ENCODE peak calls at places on chromosomes 2 and 18, in five cellular contexts. One of them, this sample, is unnamed.

GRCh38 chr2:143936758-143937562 is 583.0 kb downstream of the ZEB2 start:
- DNase-seq in HepG2: no peak
- DNase-seq in A549: peak
- DNase-seq in K562: no peak
- DNase-seq in endothelial cell of umbilical vein: peak
- DNase-seq in this sample: peak

GRCh38 chr2:156437272-156437671 is 1.1 kb downstream of the GPD2 start:
- DNase-seq in HepG2: no peak
- DNase-seq in A549: peak
- DNase-seq in K562: no peak
- DNase-seq in endothelial cell of umbilical vein: no peak
- DNase-seq in this sample: peak

GRCh38 chr18:58955738-58956137 is 91.1 kb downstream of the ZNF532 start:
- DNase-seq in HepG2: no peak
- DNase-seq in A549: no peak
- DNase-seq in K562: no peak
- DNase-seq in endothelial cell of umbilical vein: no peak
- DNase-seq in this sample: no peak

GRCh38 chr2:114661926-114662670 is 219.7 kb downstream of the DPP10 start:
- DNase-seq in HepG2: no peak
- DNase-seq in A549: peak
- DNase-seq in K562: no peak
- DNase-seq in endothelial cell of umbilical vein: no peak
- DNase-seq in this sample: no peak

GRCh38 chr2:85729825-85730510 is 23.8 kb upstream of the ATOH8 start:
- DNase-seq in HepG2: no peak
- DNase-seq in A549: no peak
- DNase-seq in K562: no peak
- DNase-seq in endothelial cell of umbilical vein: no peak
- DNase-seq in this sample: no peak

GRCh38 chr2:197191177-197191947 is 119.2 kb downstream of the ANKRD44 start:
- DNase-seq in HepG2: peak
- DNase-seq in A549: peak
- DNase-seq in K562: peak
- DNase-seq in endothelial cell of umbilical vein: peak
- DNase-seq in this sample: peak

GRCh38 chr2:184945306-184945705 is 347.0 kb downstream of the ZNF804A start:
- DNase-seq in HepG2: no peak
- DNase-seq in A549: no peak
- DNase-seq in K562: no peak
- DNase-seq in endothelial cell of umbilical vein: no peak
- DNase-seq in this sample: no peak

GRCh38 chr2:190871539-190871938 is 9.1 kb upstream of the GLS start:
- DNase-seq in HepG2: no peak
- DNase-seq in A549: no peak
- DNase-seq in K562: no peak
- DNase-seq in endothelial cell of umbilical vein: no peak
- DNase-seq in this sample: peak

GRCh38 chr2:25201265-25201664 is 32.9 kb upstream of the POMC start:
- DNase-seq in HepG2: no peak
- DNase-seq in A549: peak
- DNase-seq in K562: peak
- DNase-seq in endothelial cell of umbilical vein: no peak
- DNase-seq in this sample: no peak

GRCh38 chr18:47632970-47633635 is 297.4 kb downstream of the SMAD2 start:
- DNase-seq in HepG2: no peak
- DNase-seq in A549: no peak
- DNase-seq in K562: no peak
- DNase-seq in endothelial cell of umbilical vein: no peak
- DNase-seq in this sample: no peak

GRCh38 chr2:167289651-167290410 is 401.6 kb downstream of the XIRP2 start:
- DNase-seq in HepG2: no peak
- DNase-seq in A549: no peak
- DNase-seq in K562: no peak
- DNase-seq in endothelial cell of umbilical vein: no peak
- DNase-seq in this sample: no peak

GRCh38 chr18:36440614-36441013 is 143.1 kb downstream of the FHOD3 start:
- DNase-seq in HepG2: no peak
- DNase-seq in A549: no peak
- DNase-seq in K562: no peak
- DNase-seq in endothelial cell of umbilical vein: no peak
- DNase-seq in this sample: no peak

GRCh38 chr2:118044849-118045248 is 31.0 kb upstream of the CCDC93 start:
- DNase-seq in HepG2: no peak
- DNase-seq in A549: no peak
- DNase-seq in K562: no peak
- DNase-seq in endothelial cell of umbilical vein: no peak
- DNase-seq in this sample: no peak

GRCh38 chr2:118047273-118047898 is 33.5 kb upstream of the CCDC93 start:
- DNase-seq in HepG2: no peak
- DNase-seq in A549: peak
- DNase-seq in K562: no peak
- DNase-seq in endothelial cell of umbilical vein: peak
- DNase-seq in this sample: no peak

GRCh38 chr2:118044103-118044716 is 30.3 kb upstream of the CCDC93 start:
- DNase-seq in HepG2: no peak
- DNase-seq in A549: no peak
- DNase-seq in K562: no peak
- DNase-seq in endothelial cell of umbilical vein: no peak
- DNase-seq in this sample: no peak

GRCh38 chr2:118048396-118048795 is 34.5 kb upstream of the CCDC93 start:
- DNase-seq in HepG2: no peak
- DNase-seq in A549: no peak
- DNase-seq in K562: no peak
- DNase-seq in endothelial cell of umbilical vein: no peak
- DNase-seq in this sample: no peak

GRCh38 chr2:118046628-118047210 is 32.8 kb upstream of the CCDC93 start:
- DNase-seq in HepG2: peak
- DNase-seq in A549: peak
- DNase-seq in K562: no peak
- DNase-seq in endothelial cell of umbilical vein: peak
- DNase-seq in this sample: peak
- TF ChIP-seq MYC in HepG2: no peak
- TF ChIP-seq MYC in A549: no peak
- TF ChIP-seq MYC in K562: no peak
- TF ChIP-seq MYC in endothelial cell of umbilical vein: no peak
- TF ChIP-seq MYC in this sample: no peak

DNA sequence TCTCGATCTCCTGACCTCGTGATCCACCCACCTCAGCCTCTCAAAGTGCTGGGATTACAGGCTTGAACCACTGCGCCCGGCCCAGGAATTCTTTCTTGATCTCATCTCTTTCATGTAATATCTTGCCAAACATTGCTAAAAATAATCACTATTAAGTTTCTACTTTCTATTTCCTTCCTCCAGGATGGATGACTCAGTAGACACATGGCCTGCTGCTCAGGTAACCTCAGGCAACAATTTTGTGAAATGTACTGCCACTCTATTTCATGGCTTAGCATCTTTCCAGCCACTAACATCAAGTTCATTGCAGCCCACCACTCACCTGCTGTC is 11.1 kb upstream of the SUMO1 start:
- DNase-seq in HepG2: no peak
- DNase-seq in A549: no peak
- DNase-seq in K562: no peak
- DNase-seq in endothelial cell of umbilical vein: peak
- DNase-seq in this sample: no peak
- H3K4me3 ChIP-seq in HepG2: no peak
- H3K4me3 ChIP-seq in A549: no peak
- H3K4me3 ChIP-seq in K562: no peak
- H3K4me3 ChIP-seq in endothelial cell of umbilical vein: no peak
- H3K4me3 ChIP-seq in this sample: no peak

GRCh38 chr2:54709341-54709809 is 14.1 kb upstream of the EML6 start:
- DNase-seq in HepG2: no peak
- DNase-seq in A549: no peak
- DNase-seq in K562: no peak
- DNase-seq in endothelial cell of umbilical vein: peak
- DNase-seq in this sample: no peak
- TF ChIP-seq MYC in HepG2: no peak
- TF ChIP-seq MYC in A549: no peak
- TF ChIP-seq MYC in K562: no peak
- TF ChIP-seq MYC in endothelial cell of umbilical vein: no peak
- TF ChIP-seq MYC in this sample: no peak

DNA sequence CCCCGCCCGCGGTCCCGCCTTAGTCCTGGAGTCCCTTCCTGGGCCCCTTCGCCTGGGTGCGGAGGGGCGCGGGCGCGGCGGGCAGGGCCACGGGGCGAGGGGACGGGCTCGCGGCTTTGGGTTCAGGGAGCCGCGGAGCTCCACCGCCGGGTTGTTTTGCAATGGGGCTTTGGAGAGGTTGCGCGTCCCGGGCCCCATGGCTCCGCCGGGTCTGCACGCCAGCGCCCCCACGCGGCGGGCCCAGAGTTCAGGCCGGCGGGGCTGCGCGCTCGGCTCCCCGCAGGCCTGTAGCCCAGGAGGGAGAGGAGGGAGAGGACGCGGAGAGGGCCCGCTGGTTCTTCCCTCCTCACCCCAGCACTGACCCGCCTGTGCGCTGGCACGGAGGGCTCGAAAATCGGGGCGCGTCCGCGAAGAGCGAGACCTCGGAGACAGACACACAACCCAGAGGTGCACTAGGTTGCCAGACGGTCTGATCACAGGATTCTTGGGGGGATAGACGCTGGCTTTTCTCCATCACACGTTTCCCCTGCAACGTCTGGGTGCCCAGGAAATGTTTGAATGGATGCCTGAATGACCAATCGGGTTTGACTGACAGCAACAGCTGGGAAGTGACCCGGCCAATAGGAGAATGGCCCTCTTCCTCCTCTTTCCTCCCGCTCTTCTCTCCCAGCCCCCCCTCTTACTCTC is 4.9 kb upstream of the SIX2 start:
- DNase-seq in HepG2: no peak
- DNase-seq in A549: peak
- DNase-seq in K562: peak
- DNase-seq in endothelial cell of umbilical vein: peak
- DNase-seq in this sample: peak
- H3K4me3 ChIP-seq in HepG2: no peak
- H3K4me3 ChIP-seq in A549: peak
- H3K4me3 ChIP-seq in K562: no peak
- H3K4me3 ChIP-seq in endothelial cell of umbilical vein: peak
- H3K4me3 ChIP-seq in this sample: no peak

DNA sequence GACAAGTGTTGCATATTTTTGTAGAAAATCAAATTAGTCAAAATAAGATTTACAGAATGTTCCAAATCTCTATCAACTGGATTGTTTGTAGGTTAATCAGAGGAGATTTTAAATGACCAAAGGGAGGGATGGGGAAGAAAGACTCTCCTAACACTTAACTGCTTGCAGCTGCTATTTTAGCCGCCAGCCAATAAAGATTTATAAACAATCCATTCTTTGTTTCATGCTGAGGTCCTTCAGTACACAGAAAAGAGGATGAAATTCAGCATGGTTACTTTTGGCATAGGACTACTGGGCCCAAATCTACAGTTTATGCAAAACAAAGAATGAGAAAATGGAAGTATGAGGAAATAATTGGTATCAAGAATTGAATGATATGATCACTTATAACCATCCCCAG is 86.4 kb upstream of the FN1 start:
- DNase-seq in HepG2: no peak
- DNase-seq in A549: no peak
- DNase-seq in K562: no peak
- DNase-seq in endothelial cell of umbilical vein: no peak
- DNase-seq in this sample: no peak
- TF ChIP-seq MYC in HepG2: no peak
- TF ChIP-seq MYC in A549: no peak
- TF ChIP-seq MYC in K562: no peak
- TF ChIP-seq MYC in endothelial cell of umbilical vein: no peak
- TF ChIP-seq MYC in this sample: no peak

DNA sequence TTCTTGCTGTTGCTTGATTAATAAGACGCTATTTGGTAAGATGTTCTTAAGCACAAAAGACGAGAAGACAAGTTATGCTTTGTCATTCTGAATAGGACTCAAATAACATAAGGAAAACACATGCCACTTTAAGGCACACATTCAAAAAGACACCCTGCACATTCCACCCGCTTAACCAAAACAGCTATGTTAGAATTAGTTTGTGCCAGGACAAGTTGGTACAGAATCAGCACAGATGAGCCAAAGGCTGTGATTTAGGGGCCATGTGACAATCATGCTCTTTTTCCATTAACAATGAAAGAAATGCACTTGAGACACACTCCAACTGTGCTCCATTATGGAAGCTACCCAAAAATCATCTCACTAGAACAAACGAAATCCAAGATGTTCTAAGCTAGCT is 3.4 kb downstream of the STARD7 start:
- DNase-seq in HepG2: no peak
- DNase-seq in A549: no peak
- DNase-seq in K562: no peak
- DNase-seq in endothelial cell of umbilical vein: no peak
- DNase-seq in this sample: no peak
- H3K4me3 ChIP-seq in HepG2: peak
- H3K4me3 ChIP-seq in A549: peak
- H3K4me3 ChIP-seq in K562: peak
- H3K4me3 ChIP-seq in endothelial cell of umbilical vein: peak
- H3K4me3 ChIP-seq in this sample: peak

DNA sequence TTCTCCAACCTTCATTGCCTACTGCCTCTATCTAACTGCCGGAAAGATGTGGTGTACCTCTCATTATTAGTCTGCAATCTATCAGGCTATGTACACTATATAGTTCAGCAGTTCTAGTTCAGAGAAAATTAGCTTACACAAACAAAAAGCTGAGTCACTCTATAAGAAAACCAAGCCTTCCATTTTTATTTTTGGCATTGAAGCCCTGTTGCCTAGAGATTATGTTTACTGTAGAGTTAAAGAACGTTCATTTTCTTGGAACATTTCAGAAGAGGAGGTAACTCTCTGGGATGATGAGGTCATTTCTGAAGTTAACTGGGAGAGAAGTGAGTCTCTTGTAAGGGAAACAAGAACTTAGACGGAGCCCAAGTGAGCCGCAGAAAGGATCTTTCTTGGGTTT is 133.5 kb downstream of the FAM124B start:
- DNase-seq in HepG2: peak
- DNase-seq in A549: peak
- DNase-seq in K562: no peak
- DNase-seq in endothelial cell of umbilical vein: peak
- DNase-seq in this sample: no peak
- TF ChIP-seq MYC in HepG2: no peak
- TF ChIP-seq MYC in A549: no peak
- TF ChIP-seq MYC in K562: no peak
- TF ChIP-seq MYC in endothelial cell of umbilical vein: no peak
- TF ChIP-seq MYC in this sample: no peak

This sample was measured in NB4.